ENCODE peak calls at places on chromosome 20, in six cellular contexts. E is NCI-H187; I is stimulated activated naive CD8-positive, alpha-beta T cell treated with anti-CD3 and anti-CD28 coated beads, Interleukin-15, amount 100 ng/mL, for 72 hours; J is GM12865; C is GM20000; O is natural killer cell. N is an unnamed sample.
A peak's percentile ranks its signal among the peaks of the same experiment; 100 is the strongest.

GRCh38 chr20:63690898-63691710 is 5.3 kb upstream of the TNFRSF6B start:
- DNase-seq in E (no peak), I (no peak), J (no peak), C (peak; percentile 56), O (no peak), N (no peak)

GRCh38 chr20:3283222-3283820 is 44.3 kb upstream of the SLC4A11 start:
- DNase-seq in E (no peak), I (no peak), J (no peak), C (no peak), O (no peak), N (no peak)

GRCh38 chr20:16615199-16615598 is 42.0 kb upstream of the KIF16B start:
- DNase-seq in E (no peak), I (no peak), J (no peak), C (no peak), O (no peak), N (no peak)

GRCh38 chr20:56944546-56944945 is 315.4 kb downstream of the TFAP2C start:
- DNase-seq in E (no peak), I (no peak), J (no peak), C (no peak), O (no peak), N (no peak)

GRCh38 chr20:45798935-45799642 is 7.3 kb downstream of the DNTTIP1 start:
- DNase-seq in E (no peak), I (peak; percentile 52), J (peak; percentile 69), C (peak; percentile 78), O (peak; percentile 48), N (peak; percentile 47)

GRCh38 chr20:51444472-51444871 is 98.0 kb downstream of the NFATC2 start:
- DNase-seq in E (no peak), I (no peak), J (no peak), C (no peak), O (no peak), N (no peak)

GRCh38 chr20:10611357-10611756 is 62.4 kb downstream of the JAG1 start:
- DNase-seq in E (no peak), I (no peak), J (peak; percentile 62), C (peak; percentile 36), O (no peak), N (no peak)

GRCh38 chr20:39190666-39191570 is 228.8 kb downstream of the DHX35 start:
- DNase-seq in E (no peak), I (no peak), J (no peak), C (no peak), O (no peak), N (no peak)

GRCh38 chr20:23146857-23147256 is 60.7 kb upstream of the CD93 start:
- DNase-seq in E (no peak), I (no peak), J (no peak), C (no peak), O (no peak), N (no peak)